ENCODE peak calls at places on chromosomes 16 and 17, in four cellular contexts. O is A549, I is breast epithelium, G is IMR-90. K is an unnamed sample.
A peak's percentile ranks its signal among the peaks of the same experiment; 100 is the strongest.

GRCh38 chr16:51035110-51035498 is 116.0 kb downstream of the SALL1 start:
- DNase-seq in O (no peak), I (no peak), G (no peak), K (no peak)

GRCh38 chr16:30368122-30368791 is 2.0 kb downstream of the TBC1D10B start:
- DNase-seq in O (no peak), I (no peak), G (peak; percentile 59), K (peak; percentile 24)

GRCh38 chr17:81871387-81872120 is 417 bp upstream of the ARHGDIA start:
- DNase-seq in O (peak; percentile 96), I (peak; percentile 92), G (peak; percentile 83), K (peak; percentile 97)

GRCh38 chr16:680967-681745 is 946 bp downstream of the STUB1 start:
- DNase-seq in O (no peak), I (no peak), G (peak; percentile 49), K (peak; percentile 85)

GRCh38 chr17:42342242-42343008 is 45.8 kb downstream of the STAT3 start:
- DNase-seq in O (no peak), I (no peak), G (peak; percentile 71), K (no peak)

GRCh38 chr17:35540589-35541404 is 3.3 kb upstream of the SLFN12L start:
- DNase-seq in O (no peak), I (no peak), G (peak; percentile 51), K (no peak)

GRCh38 chr17:8060274-8060673 is 21.4 kb downstream of the ALOX15B start:
- DNase-seq in O (peak; percentile 87), I (peak; percentile 64), G (peak; percentile 65), K (no peak)

GRCh38 chr16:56916571-56917403 is 15.2 kb upstream of the HERPUD1 start:
- DNase-seq in O (no peak), I (no peak), G (no peak), K (no peak)

GRCh38 chr17:49076575-49077384 is 55.8 kb upstream of the B4GALNT2 start:
- DNase-seq in O (no peak), I (no peak), G (peak; percentile 90), K (no peak)

GRCh38 chr17:76873856-76874255 is 5.7 kb downstream of the MGAT5B start:
- DNase-seq in O (no peak), I (no peak), G (peak; percentile 21), K (no peak)

GRCh38 chr17:56699186-56699895 is 105.8 kb downstream of the NOG start:
- DNase-seq in O (peak; percentile 99), I (peak; percentile 89), G (peak; percentile 99), K (peak; percentile 8)

GRCh38 chr16:80599466-80599865 is 58.7 kb downstream of the DYNLRB2 start:
- DNase-seq in O (no peak), I (no peak), G (peak; percentile 59), K (no peak)

GRCh38 chr17:77474292-77474988 is 333.7 kb downstream of the SEC14L1 start:
- DNase-seq in O (no peak), I (no peak), G (peak; percentile 41), K (peak; percentile 29)

GRCh38 chr17:31390748-31391495 is 553 bp upstream of the RAB11FIP4 start:
- DNase-seq in O (no peak), I (no peak), G (no peak), K (no peak)

GRCh38 chr16:47886631-47887415 is 269.0 kb downstream of the ABCC12 start:
- DNase-seq in O (no peak), I (no peak), G (no peak), K (no peak)

GRCh38 chr16:19710991-19711545 is 7.0 kb downstream of the KNOP1 start:
- DNase-seq in O (no peak), I (no peak), G (no peak), K (peak; percentile 66)

GRCh38 chr16:90008708-90009145 is 10.5 kb downstream of the DBNDD1 start:
- DNase-seq in O (no peak), I (no peak), G (peak; percentile 16), K (no peak)

GRCh38 chr17:65633988-65634387 is 72.5 kb upstream of the AXIN2 start:
- DNase-seq in O (no peak), I (no peak), G (no peak), K (no peak)

GRCh38 chr17:17235212-17236174 is 1.5 kb downstream of the FLCN start:
- DNase-seq in O (no peak), I (no peak), G (peak; percentile 44), K (no peak)

GRCh38 chr17:17232303-17232621 is 4.7 kb downstream of the FLCN start:
- DNase-seq in O (no peak), I (no peak), G (no peak), K (no peak)

GRCh38 chr17:17237026-17237799 is at the start of gene FLCN:
- DNase-seq in O (peak; percentile 92), I (peak; percentile 91), G (peak; percentile 85), K (peak; percentile 85)

GRCh38 chr17:17239832-17240231 is 2.9 kb upstream of the FLCN start:
- DNase-seq in O (no peak), I (no peak), G (no peak), K (no peak)

DNA sequence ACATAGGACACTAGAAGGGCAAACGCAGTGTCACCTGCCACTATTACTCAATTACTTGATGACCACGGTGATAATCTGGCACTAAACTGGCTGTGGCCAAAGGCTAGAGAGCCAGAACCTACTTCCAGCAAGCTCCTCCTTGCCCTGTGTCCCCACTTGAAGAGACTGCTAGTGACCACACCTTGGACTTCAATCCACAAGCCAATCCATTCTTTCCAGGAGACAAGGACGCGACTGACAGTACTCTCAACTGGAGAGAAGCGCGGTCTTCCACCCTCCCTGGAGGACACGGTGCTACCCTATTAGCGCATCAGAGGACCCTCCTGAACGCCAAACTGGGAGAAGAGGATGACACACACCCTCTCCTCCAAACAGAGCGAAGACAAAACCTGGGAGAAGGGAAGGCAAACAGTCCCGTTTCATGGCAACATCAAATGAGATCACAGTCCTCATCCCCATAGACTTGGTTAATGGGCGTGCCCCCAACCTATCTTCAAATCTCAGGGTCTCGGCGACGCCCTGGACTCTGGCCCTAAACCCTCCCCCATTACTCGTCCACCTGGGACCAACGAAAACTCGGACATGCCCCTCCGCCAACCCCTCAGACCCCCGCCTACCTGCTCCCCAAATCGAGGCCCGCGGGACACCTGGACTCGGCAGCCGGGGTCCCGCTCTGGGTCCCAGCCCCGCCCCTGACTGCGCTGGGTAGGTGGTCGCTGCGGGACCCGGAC is 508 bp downstream of the FLCN start:
- DNase-seq in O (peak; percentile 44), I (peak; percentile 20), G (peak; percentile 31), K (no peak)
- H3K4me1 ChIP-seq in O (peaks cover 16% of the 10 kb centered on the region), I (no peaks in the 10 kb centered on the region), G (peaks cover 4% of the 10 kb centered on the region), K (peaks cover 6% of the 10 kb centered on the region)

GRCh38 chr16:69858196-69859104 is 92.7 kb upstream of the CLEC18A start:
- DNase-seq in O (no peak), I (no peak), G (no peak), K (no peak)
- H3K4me3 ChIP-seq in O (no peak overlapping the region), I (no peak overlapping the region), G (no peak overlapping the region), K (no peak overlapping the region)

GRCh38 chr16:23748630-23749029 is 6.2 kb upstream of the CHP2 start:
- DNase-seq in O (no peak), I (no peak), G (no peak), K (no peak)

GRCh38 chr16:23745263-23745662 is 9.6 kb upstream of the CHP2 start:
- DNase-seq in O (no peak), I (no peak), G (no peak), K (no peak)

GRCh38 chr16:23739516-23739915 is 15.3 kb upstream of the CHP2 start:
- DNase-seq in O (no peak), I (no peak), G (no peak), K (no peak)

GRCh38 chr16:23742761-23743160 is 12.1 kb upstream of the CHP2 start:
- DNase-seq in O (no peak), I (no peak), G (no peak), K (no peak)
- TF ChIP-seq CTCF in O (no peak), I (no peak), G (no peak), K (no peak)

DNA sequence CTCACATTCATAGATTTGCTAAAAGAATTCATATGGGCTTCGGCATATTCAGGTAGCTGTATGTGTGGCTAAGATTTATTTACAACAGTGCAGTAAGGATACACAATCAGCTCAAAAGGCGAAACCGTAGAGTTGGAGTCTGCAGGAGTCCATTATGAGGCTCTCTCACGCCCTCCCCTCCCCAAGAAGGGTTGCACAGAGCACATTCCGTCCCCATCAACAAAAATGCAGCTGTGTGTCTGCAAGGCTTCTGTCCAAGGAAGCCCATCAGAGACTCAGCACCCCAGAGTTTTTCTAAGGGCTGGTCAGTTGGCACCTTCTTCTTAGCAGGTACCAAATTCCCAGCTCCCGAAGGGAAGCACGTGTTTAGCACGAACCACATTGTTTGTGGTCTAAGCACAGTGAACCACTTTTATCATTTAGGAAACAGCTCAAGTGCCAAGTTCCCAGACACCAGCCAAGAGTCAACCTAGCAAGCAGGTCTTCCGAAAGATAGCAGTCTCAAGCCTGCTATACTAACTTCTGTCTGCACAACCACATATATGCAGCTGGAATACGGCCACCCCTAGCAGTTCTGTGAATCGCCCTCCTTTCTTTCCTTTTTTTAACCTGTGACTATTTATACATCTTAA is 28.5 kb upstream of the MEAK7 start:
- DNase-seq in O (no peak), I (no peak), G (no peak), K (no peak)
- H3K4me1 ChIP-seq in O (peaks cover 21% of the 10 kb centered on the region), I (peaks cover 12% of the 10 kb centered on the region), G (peaks cover 16% of the 10 kb centered on the region), K (peaks cover 5% of the 10 kb centered on the region)

DNA sequence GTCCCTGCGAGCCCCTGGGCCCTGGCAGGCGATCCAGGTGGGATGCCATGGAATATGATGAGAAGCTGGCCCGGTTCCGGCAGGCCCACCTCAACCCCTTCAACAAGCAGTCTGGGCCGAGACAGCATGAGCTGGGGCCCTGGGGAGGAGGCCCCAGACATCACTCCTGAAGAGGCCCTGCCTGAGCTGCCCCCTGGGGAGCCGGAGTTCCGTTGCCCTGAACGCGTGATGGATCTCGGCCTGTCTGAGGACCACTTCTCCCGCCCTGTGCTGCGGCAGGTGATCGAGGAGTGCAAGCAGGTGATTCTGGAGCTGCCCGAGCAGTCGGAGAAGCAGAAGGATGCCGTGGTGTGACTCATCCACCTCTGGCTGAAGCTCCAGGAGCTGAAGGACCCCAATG is 33.1 kb downstream of the CDRT15L2 start:
- DNase-seq in O (no peak), I (no peak), G (no peak), K (no peak)
- H3K4me3 ChIP-seq in O (no peak overlapping the region), I (no peak overlapping the region), G (no peak overlapping the region), K (no peak overlapping the region)